ENCODE peak calls at places on chromosome 10, in nine cellular contexts. L, B, O, K, T, M, X, A and G are unnamed samples.

GRCh38 chr10:97894092-97894491 is 44.4 kb downstream of the GOLGA7B start:
- DNase-seq in T (no peak), B (no peak), X (no peak), O (no peak), M (no peak), K (no peak), L (no peak), A (no peak), G (no peak)

GRCh38 chr10:58773351-58773750 is 260.7 kb downstream of the BICC1 start:
- DNase-seq in X (no peak), B (no peak), K (no peak), A (no peak), M (no peak), L (no peak), T (no peak), O (no peak), G (no peak)

GRCh38 chr10:77686096-77686495 is 48.5 kb upstream of the KCNMA1 start:
- DNase-seq in A (no peak), O (no peak), K (no peak), X (no peak), T (peak; percentile 4), M (no peak), L (no peak), B (no peak), G (no peak)

GRCh38 chr10:11689945-11690736 is 52.0 kb upstream of the ECHDC3 start:
- DNase-seq in X (no peak), O (no peak), M (no peak), L (no peak), A (no peak), K (no peak), B (no peak), T (peak; percentile 38), G (peak; percentile 38)

GRCh38 chr10:11986593-11987216 is 55.9 kb downstream of the UPF2 start:
- DNase-seq in B (peak; percentile 40), K (peak; percentile 61), X (peak; percentile 79), O (peak; percentile 48), T (peak; percentile 84), M (peak; percentile 76), A (peak; percentile 39), L (peak; percentile 61), G (no peak)

GRCh38 chr10:100510533-100511308 is 8.9 kb downstream of the SEC31B start:
- DNase-seq in O (no peak), A (no peak), X (no peak), K (no peak), M (no peak), T (no peak), B (no peak), L (no peak), G (no peak)

GRCh38 chr10:93410697-93411348 is 71.3 kb downstream of the MYOF start:
- DNase-seq in T (no peak), A (no peak), M (no peak), B (no peak), O (no peak), K (no peak), L (no peak), X (no peak), G (no peak)

GRCh38 chr10:78408671-78409472 is 375.2 kb downstream of the RPS24 start:
- DNase-seq in T (no peak), K (no peak), L (no peak), X (no peak), B (no peak), O (no peak), A (no peak), M (peak; percentile 75), G (no peak)

GRCh38 chr10:122113161-122113944 is 124.4 kb downstream of the TACC2 start:
- DNase-seq in M (peak; percentile 71), X (peak; percentile 74), L (peak; percentile 24), K (no peak), O (no peak), T (peak; percentile 77), A (no peak), B (no peak), G (no peak)

GRCh38 chr10:64113796-64114195 is 592.6 kb downstream of the REEP3 start:
- DNase-seq in X (no peak), M (peak; percentile 37), K (no peak), T (no peak), A (no peak), L (no peak), O (no peak), B (no peak), G (no peak)

GRCh38 chr10:102630663-102631062 is 13.6 kb upstream of the TRIM8 start:
- DNase-seq in A (no peak), O (no peak), L (no peak), X (no peak), B (no peak), M (no peak), K (no peak), T (no peak), G (peak; percentile 69)

GRCh38 chr10:86108696-86109095 is 257.9 kb downstream of the GRID1 start:
- DNase-seq in X (no peak), B (no peak), O (no peak), K (no peak), M (no peak), L (no peak), T (no peak), A (no peak), G (no peak)

GRCh38 chr10:129670124-129670523 is 203.1 kb downstream of the MGMT start:
- DNase-seq in L (no peak), O (no peak), X (no peak), A (no peak), T (no peak), M (no peak), B (no peak), K (no peak), G (no peak)

GRCh38 chr10:34762603-34763299 is 52.3 kb downstream of the PARD3 start:
- DNase-seq in M (no peak), X (no peak), B (no peak), A (no peak), L (no peak), T (no peak), O (no peak), K (no peak), G (no peak)

GRCh38 chr10:89785095-89785494 is 83.7 kb downstream of the KIF20B start:
- DNase-seq in L (no peak), O (no peak), M (no peak), X (no peak), K (no peak), A (no peak), T (no peak), B (no peak), G (no peak)

GRCh38 chr10:120982507-120982906 is 131.3 kb downstream of the WDR11 start:
- DNase-seq in T (no peak), O (no peak), L (no peak), A (no peak), B (no peak), M (no peak), X (no peak), K (no peak), G (no peak)

GRCh38 chr10:57964371-57964770 is 303.3 kb downstream of the IPMK start:
- DNase-seq in A (peak; percentile 52), B (peak; percentile 10), L (no peak), T (no peak), M (no peak), X (no peak), O (no peak), K (no peak), G (no peak)

GRCh38 chr10:122567056-122567660 is 6.6 kb downstream of the DMBT1 start:
- DNase-seq in B (no peak), A (no peak), O (no peak), K (no peak), L (no peak), X (peak; percentile 19), M (peak; percentile 64), T (no peak), G (no peak)

GRCh38 chr10:114856544-114857287 is 35.1 kb downstream of the FHIP2A start:
- DNase-seq in A (peak; percentile 58), K (peak; percentile 31), O (no peak), L (peak; percentile 62), X (no peak), M (no peak), T (no peak), B (peak; percentile 64), G (no peak)

GRCh38 chr10:58027431-58027830 is 240.3 kb downstream of the IPMK start:
- DNase-seq in L (no peak), K (no peak), A (no peak), X (no peak), M (no peak), T (no peak), B (no peak), O (no peak), G (no peak)

GRCh38 chr10:86288695-86289576 is 77.7 kb downstream of the GRID1 start:
- DNase-seq in A (no peak), M (peak; percentile 15), B (no peak), X (no peak), L (no peak), T (peak; percentile 9), O (no peak), K (no peak), G (peak; percentile 64)

GRCh38 chr10:84820121-84820520 is 491.7 kb downstream of the CCSER2 start:
- DNase-seq in T (no peak), X (peak; percentile 6), K (no peak), A (no peak), B (no peak), O (no peak), L (no peak), M (no peak), G (no peak)
- TF ChIP-seq CTCF in T (no peak), X (no peak), K (no peak), A (peak; percentile 6), B (no peak), O (no peak), L (no peak), M (no peak), G (peak; percentile 68)

GRCh38 chr10:20726381-20726780 is 170.7 kb downstream of the NEBL start:
- DNase-seq in T (no peak), O (no peak), A (no peak), M (no peak), B (no peak), X (no peak), K (no peak), L (no peak), G (no peak)
- TF ChIP-seq CTCF in T (no peak), O (no peak), A (no peak), M (no peak), B (no peak), X (no peak), K (no peak), L (no peak), G (no peak)

GRCh38 chr10:22259280-22259679 is 41.5 kb upstream of the EBLN1 start:
- DNase-seq in B (no peak), T (no peak), M (no peak), K (no peak), O (no peak), X (no peak), L (no peak), A (no peak), G (no peak)
- TF ChIP-seq CTCF in B (no peak), T (no peak), M (peak; percentile 37), K (no peak), O (no peak), X (no peak), L (no peak), A (no peak), G (peak; percentile 50)

DNA sequence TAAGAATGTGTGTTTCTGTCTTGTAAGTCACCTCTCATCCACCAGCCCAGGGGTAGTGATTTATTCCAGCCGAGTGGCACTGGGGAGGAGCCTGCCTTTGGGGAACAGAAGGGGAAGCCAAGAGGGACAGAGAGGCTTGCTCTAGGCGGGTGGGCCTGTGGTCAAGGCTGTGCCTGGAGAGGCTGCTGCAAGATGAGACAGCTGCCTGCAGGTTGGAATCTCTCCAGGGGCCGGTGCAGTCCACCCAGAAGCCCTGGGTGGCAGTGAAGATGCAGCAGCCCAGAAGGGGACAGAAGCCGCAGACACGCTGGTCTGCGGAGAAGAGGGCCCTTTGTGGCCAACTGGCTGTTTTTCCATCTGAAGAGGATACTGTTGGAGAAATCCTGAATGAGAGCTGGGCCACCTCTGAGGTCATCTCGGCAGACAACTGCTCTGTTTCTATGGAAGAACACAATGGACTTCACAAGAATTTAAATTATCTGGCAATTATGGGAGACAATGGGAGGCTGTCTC is 175.7 kb downstream of the GFRA1 start:
- DNase-seq in T (no peak), B (no peak), A (no peak), K (no peak), M (no peak), L (no peak), X (no peak), O (no peak), G (no peak)
- TF ChIP-seq CTCF in T (no peak), B (no peak), A (no peak), K (no peak), M (no peak), L (no peak), X (no peak), O (no peak), G (no peak)